ENCODE peak calls at places on chromosomes 3 and 15, in eight cellular contexts. A is hepatocyte, S is H1, M is ovary, E is fibroblast of lung, L is heart left ventricle, C is lung, P is endodermal cell. D is an unnamed sample.

GRCh38 chr15:78715930-78716329 is 74.9 kb upstream of the CHRNB4 start:
- DNase-seq in A (no peak), S (no peak), M (no peak), E (peak; percentile 72), L (no peak), C (no peak), P (no peak), D (no peak)

GRCh38 chr3:99909714-99910508 is 92.2 kb downstream of the CMSS1 start:
- DNase-seq in A (peak; percentile 28), S (no peak), M (no peak), E (peak; percentile 61), L (no peak), C (no peak), P (no peak), D (no peak)

GRCh38 chr15:73367624-73368300 is 996 bp downstream of the HCN4 start:
- DNase-seq in A (peak; percentile 25), S (no peak), M (no peak), E (no peak), L (no peak), C (no peak), P (peak; percentile 77), D (no peak)

GRCh38 chr3:193040836-193041672 is 123.4 kb upstream of the MB21D2 start:
- DNase-seq in A (peak; percentile 72), S (no peak), M (no peak), E (peak; percentile 61), L (no peak), C (no peak), P (no peak), D (no peak)

GRCh38 chr3:143674100-143674968 is 173.9 kb downstream of the SLC9A9 start:
- DNase-seq in A (peak; percentile 83), S (peak; percentile 3), M (peak; percentile 63), E (peak; percentile 78), L (peak; percentile 55), C (peak; percentile 76), P (peak; percentile 92), D (peak; percentile 44)

GRCh38 chr3:115758076-115758763 is 134.9 kb downstream of the GAP43 start:
- DNase-seq in A (no peak), S (no peak), M (no peak), E (no peak), L (no peak), C (no peak), P (no peak), D (no peak)

GRCh38 chr3:126544596-126545281 is 14.0 kb downstream of the C3orf22 start:
- DNase-seq in A (no peak), S (no peak), M (no peak), E (no peak), L (peak; percentile 20), C (no peak), P (peak; percentile 32), D (no peak)

GRCh38 chr15:85879334-85880163 is 84.8 kb upstream of the KLHL25 start:
- DNase-seq in A (peak; percentile 30), S (no peak), M (no peak), E (no peak), L (no peak), C (no peak), P (peak; percentile 77), D (no peak)

GRCh38 chr3:173396191-173397041 is 1.1 kb upstream of the NLGN1 start:
- DNase-seq in A (peak; percentile 16), S (no peak), M (no peak), E (peak; percentile 15), L (no peak), C (no peak), P (peak; percentile 77), D (no peak)

GRCh38 chr3:127457094-127457475 is 133.4 kb downstream of the TPRA1 start:
- DNase-seq in A (peak; percentile 54), S (no peak), M (peak; percentile 48), E (peak; percentile 23), L (peak; percentile 59), C (peak; percentile 44), P (peak; percentile 86), D (peak; percentile 22)

GRCh38 chr15:92444631-92445030 is 51.0 kb downstream of the ST8SIA2 start:
- DNase-seq in A (no peak), S (no peak), M (no peak), E (no peak), L (no peak), C (no peak), P (no peak), D (no peak)
- H3K36me3 ChIP-seq in A (no peaks in the 10 kb centered on the region), S (no peaks in the 10 kb centered on the region), M (no peaks in the 10 kb centered on the region), E (no peaks in the 10 kb centered on the region), L (no peaks in the 10 kb centered on the region), C (no peaks in the 10 kb centered on the region), P (peaks cover 26% of the 10 kb centered on the region), D (no peaks in the 10 kb centered on the region)

GRCh38 chr3:58496206-58496605 is 4.3 kb downstream of the KCTD6 start:
- DNase-seq in A (no peak), S (no peak), M (no peak), E (no peak), L (no peak), C (no peak), P (no peak), D (no peak)
- TF ChIP-seq CTCF in A (no peak), S (no peak), M (no peak), E (no peak), L (no peak), C (no peak), P (no peak), D (no peak)

DNA sequence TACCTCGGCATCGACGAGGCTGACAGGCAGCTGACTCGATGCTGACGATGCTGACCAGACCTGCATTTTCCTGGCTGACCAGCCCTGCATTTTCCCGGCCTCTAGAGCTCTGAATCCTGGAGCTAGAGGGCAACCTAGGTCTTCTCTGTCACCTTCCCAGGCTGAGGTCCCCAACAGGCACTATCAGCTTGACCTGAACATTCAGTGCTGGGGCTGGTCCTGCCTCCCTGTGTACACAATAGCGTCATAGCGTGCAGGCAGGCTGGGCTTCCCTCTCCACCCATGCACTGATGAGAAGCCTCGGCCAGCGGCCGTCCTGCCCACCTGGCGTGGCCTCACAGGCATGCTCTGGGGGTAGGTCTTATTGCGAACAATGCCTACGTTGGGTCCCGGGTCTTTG is 62.3 kb upstream of the SNRPA1 start:
- DNase-seq in A (peak; percentile 71), S (no peak), M (no peak), E (no peak), L (peak; percentile 86), C (no peak), P (no peak), D (peak; percentile 71)
- H3K27ac ChIP-seq in A (no peak overlapping the region), S (no peak overlapping the region), M (no peak overlapping the region), E (no peak overlapping the region), L (peak overlapping the region; percentile 60), C (no peak overlapping the region), P (no peak overlapping the region), D (peak overlapping the region; percentile 85)

GRCh38 chr3:187742351-187743171 is 2.7 kb downstream of the BCL6 start:
- DNase-seq in A (no peak), S (no peak), M (no peak), E (peak; percentile 63), L (peak; percentile 66), C (no peak), P (no peak), D (peak; percentile 68)
- H3K36me3 ChIP-seq in A (no peaks in the 10 kb centered on the region), S (no peaks in the 10 kb centered on the region), M (no peaks in the 10 kb centered on the region), E (no peaks in the 10 kb centered on the region), L (no peaks in the 10 kb centered on the region), C (no peaks in the 10 kb centered on the region), P (no peaks in the 10 kb centered on the region), D (no peaks in the 10 kb centered on the region)

DNA sequence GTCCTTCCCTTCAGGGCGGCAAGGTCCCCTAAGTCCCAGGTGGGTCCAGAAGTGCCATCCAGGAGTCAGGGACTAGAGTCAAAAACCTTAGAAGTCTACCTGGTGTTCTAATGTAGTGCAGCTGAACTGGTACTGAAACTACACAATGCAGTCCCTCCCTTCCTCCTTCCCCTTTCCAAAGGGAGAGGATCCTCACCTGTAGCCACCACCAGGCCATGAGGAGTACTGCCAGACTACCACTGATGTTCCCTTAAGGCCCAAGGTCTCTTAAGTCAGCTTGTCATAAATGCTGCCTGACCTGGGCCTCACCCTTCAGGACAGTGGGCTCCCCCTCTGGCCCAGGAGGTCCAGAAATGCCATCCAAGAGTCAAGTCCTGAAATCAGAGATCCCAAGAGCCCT is 98.9 kb downstream of the ULK4 start:
- DNase-seq in A (no peak), S (no peak), M (no peak), E (no peak), L (no peak), C (no peak), P (peak; percentile 77), D (no peak)
- TF ChIP-seq CTCF in A (no peak), S (peak; percentile 32), M (no peak), E (no peak), L (no peak), C (no peak), P (peak; percentile 71), D (no peak)

GRCh38 chr15:80607288-80607980 is 87.7 kb upstream of the ABHD17C start:
- DNase-seq in A (no peak), S (no peak), M (no peak), E (no peak), L (no peak), C (no peak), P (no peak), D (no peak)
- H3K27ac ChIP-seq in A (no peak overlapping the region), S (no peak overlapping the region), M (no peak overlapping the region), E (no peak overlapping the region), L (peak overlapping the region; percentile 26), C (no peak overlapping the region), P (no peak overlapping the region), D (peak overlapping the region; percentile 30)